ENCODE peak calls at places on chromosomes 16 and 17, in seven cellular contexts. L is body of pancreas; S is NCI-H1436; K is CD8-positive, alpha-beta T cell; D is KBM-7; G is A172; E is stimulated activated CD8-positive, alpha-beta memory T cell treated with anti-CD3 and anti-CD28 coated beads, Interleukin-7, amount 100 ng/mL, for 4 hours. I is an unnamed sample.
A peak's percentile ranks its signal among the peaks of the same experiment; 100 is the strongest.

GRCh38 chr17:36500745-36501225 is 14.3 kb downstream of the ZNHIT3 start:
- DNase-seq in L (no peak), S (no peak), K (no peak), D (no peak), G (no peak), E (no peak), I (no peak)

GRCh38 chr17:77503916-77504651 is 363.3 kb downstream of the SEC14L1 start:
- DNase-seq in L (no peak), S (no peak), K (no peak), D (no peak), G (no peak), E (no peak), I (no peak)

GRCh38 chr16:76228546-76229146 is 48.6 kb upstream of the CNTNAP4 start:
- DNase-seq in L (no peak), S (no peak), K (no peak), D (no peak), G (no peak), E (no peak), I (no peak)

GRCh38 chr16:31404353-31405064 is 11.4 kb downstream of the ITGAD start:
- DNase-seq in L (no peak), S (no peak), K (no peak), D (no peak), G (peak; percentile 44), E (no peak), I (no peak)

GRCh38 chr16:25413133-25413532 is 155.5 kb upstream of the ZKSCAN2 start:
- DNase-seq in L (no peak), S (no peak), K (no peak), D (no peak), G (no peak), E (no peak), I (no peak)

GRCh38 chr17:10843806-10844205 is 5.9 kb upstream of the PIRT start:
- DNase-seq in L (no peak), S (no peak), K (no peak), D (no peak), G (no peak), E (no peak), I (no peak)

GRCh38 chr16:50821586-50821985 is 79.7 kb downstream of the CYLD start:
- DNase-seq in L (no peak), S (no peak), K (no peak), D (no peak), G (no peak), E (no peak), I (no peak)

GRCh38 chr17:40316571-40317344 is 7.8 kb downstream of the RARA start:
- DNase-seq in L (peak; percentile 62), S (no peak), K (no peak), D (no peak), G (peak; percentile 72), E (no peak), I (peak; percentile 41)

GRCh38 chr17:76704799-76705198 is 6.0 kb downstream of the MXRA7 start:
- DNase-seq in L (no peak), S (no peak), K (no peak), D (no peak), G (no peak), E (no peak), I (no peak)

GRCh38 chr16:86946396-86946795 is 368.0 kb downstream of the FOXL1 start:
- DNase-seq in L (no peak), S (no peak), K (no peak), D (no peak), G (peak; percentile 88), E (no peak), I (no peak)

GRCh38 chr17:18008496-18009268 is 30.3 kb downstream of the ATPAF2 start:
- DNase-seq in L (no peak), S (no peak), K (no peak), D (no peak), G (peak; percentile 84), E (no peak), I (no peak)

GRCh38 chr17:29179232-29180036 is 764 bp downstream of the MYO18A start:
- DNase-seq in L (peak; percentile 79), S (peak; percentile 46), K (no peak), D (peak; percentile 64), G (peak; percentile 51), E (no peak), I (peak; percentile 62)

GRCh38 chr17:81991684-81992513 is 14.5 kb downstream of the ASPSCR1 start:
- DNase-seq in L (peak; percentile 86), S (no peak), K (no peak), D (no peak), G (peak; percentile 86), E (no peak), I (peak; percentile 59)

GRCh38 chr16:12017583-12017982 is 41.0 kb downstream of the SNX29 start:
- DNase-seq in L (no peak), S (no peak), K (no peak), D (no peak), G (peak; percentile 19), E (no peak), I (no peak)

GRCh38 chr16:20072524-20073202 is 1.0 kb downstream of the GPR139 start:
- DNase-seq in L (no peak), S (no peak), K (no peak), D (no peak), G (no peak), E (no peak), I (no peak)

GRCh38 chr16:63527404-63527803 is 1491.2 kb upstream of the CDH8 start:
- DNase-seq in L (no peak), S (no peak), K (no peak), D (no peak), G (no peak), E (no peak), I (no peak)

GRCh38 chr17:34154916-34155730 is 100.0 kb upstream of the CCL2 start:
- DNase-seq in L (no peak), S (no peak), K (no peak), D (no peak), G (no peak), E (no peak), I (peak; percentile 55)

GRCh38 chr16:10668322-10669045 is 26.2 kb downstream of the TEKT5 start:
- DNase-seq in L (peak; percentile 14), S (no peak), K (no peak), D (peak; percentile 19), G (peak; percentile 9), E (no peak), I (no peak)

GRCh38 chr17:10793256-10793655 is 10.6 kb downstream of the TMEM238L start:
- DNase-seq in L (no peak), S (no peak), K (no peak), D (no peak), G (no peak), E (no peak), I (no peak)

GRCh38 chr17:81200695-81201580 is 21.8 kb downstream of the CEP131 start:
- DNase-seq in L (peak; percentile 82), S (peak; percentile 52), K (no peak), D (peak; percentile 68), G (peak; percentile 83), E (no peak), I (no peak)